ENCODE peak calls at places on chromosomes 2 and 18, in five cellular contexts. G, U, V, T and P are unnamed samples.

GRCh38 chr2:73265298-73266060 is 18.8 kb downstream of the FBXO41 start:
- DNase-seq in G (no peak), U (no peak), V (no peak), T (no peak), P (no peak)

GRCh38 chr2:73291093-73291460 is 2.3 kb downstream of the EGR4 start:
- DNase-seq in G (no peak), U (no peak), V (peak), T (peak), P (peak)

GRCh38 chr18:44771572-44771956 is 90.9 kb downstream of the SETBP1 start:
- DNase-seq in G (no peak), U (no peak), V (no peak), T (no peak), P (peak)

GRCh38 chr2:84919885-84920580 is 14.6 kb downstream of the TMSB10 start:
- DNase-seq in G (peak), U (no peak), V (peak), T (peak), P (peak)

GRCh38 chr2:28406276-28407096 is 13.8 kb downstream of the FOSL2 start:
- DNase-seq in G (no peak), U (no peak), V (no peak), T (peak), P (peak)

GRCh38 chr2:97871096-97871780 is 124.5 kb downstream of the TMEM131 start:
- DNase-seq in G (peak), U (no peak), V (no peak), T (no peak), P (peak)

GRCh38 chr2:23221901-23222300 is 163.1 kb upstream of the KLHL29 start:
- DNase-seq in G (no peak), U (no peak), V (no peak), T (no peak), P (no peak)

GRCh38 chr2:122236152-122236892 is 480.9 kb downstream of the TSN start:
- DNase-seq in G (no peak), U (no peak), V (peak), T (peak), P (no peak)

GRCh38 chr2:26344581-26345283 is 1.2 kb upstream of the SELENOI start:
- DNase-seq in G (peak), U (no peak), V (no peak), T (peak), P (peak)
- TF ChIP-seq MAX in G (no peak), U (no peak), V (no peak), T (no peak), P (no peak)

GRCh38 chr2:20818820-20819219 is 4.1 kb downstream of the LDAH start:
- DNase-seq in G (no peak), U (no peak), V (no peak), T (peak), P (no peak)

GRCh38 chr2:20823917-20824316 is 1.0 kb upstream of the LDAH start:
- DNase-seq in G (no peak), U (no peak), V (no peak), T (no peak), P (no peak)

GRCh38 chr2:20822535-20823490 is at the start of gene LDAH:
- DNase-seq in G (peak), U (peak), V (peak), T (peak), P (peak)
- TF ChIP-seq POLR2A in G (peak), U (peak), V (peak), T (peak), P (peak)

GRCh38 chr2:61910603-61911002 is 5.1 kb downstream of the COMMD1 start:
- DNase-seq in G (peak), U (no peak), V (no peak), T (no peak), P (no peak)
- TF ChIP-seq MAX in G (no peak), U (no peak), V (no peak), T (no peak), P (no peak)

GRCh38 chr2:101012054-101012705 is 10.1 kb downstream of the RPL31 start:
- DNase-seq in G (no peak), U (peak), V (no peak), T (no peak), P (no peak)
- TF ChIP-seq POLR2A in G (no peak), U (no peak), V (no peak), T (no peak), P (no peak)

GRCh38 chr2:241617431-241618154 is 19.4 kb downstream of the THAP4 start:
- DNase-seq in G (no peak), U (peak), V (no peak), T (no peak), P (peak)
- TF ChIP-seq MAX in G (no peak), U (no peak), V (no peak), T (no peak), P (no peak)